ENCODE peak calls at places on chromosome 5, in nine cellular contexts. H is CD8-positive, alpha-beta T cell; R is heart right ventricle; T is tibial nerve; L is transverse colon; P is endodermal cell; N is body of pancreas; W is psoas muscle; J is ovary. Y is an unnamed sample.
A peak's percentile ranks its signal among the peaks of the same experiment; 100 is the strongest.

GRCh38 chr5:39224196-39224754 is 4.9 kb upstream of the FYB1 start:
- DNase-seq in N (no peak), H (no peak), J (no peak), T (no peak), R (no peak), L (peak; percentile 82), P (peak; percentile 74), W (peak; percentile 82), Y (no peak)

GRCh38 chr5:38193015-38193581 is 65.3 kb upstream of the EGFLAM start:
- DNase-seq in N (peak; percentile 78), T (peak; percentile 70), R (peak; percentile 66), L (peak; percentile 64), W (peak; percentile 82), P (peak; percentile 94), J (peak; percentile 77), H (peak; percentile 37), Y (peak; percentile 29)

GRCh38 chr5:115168829-115169391 is 798 bp downstream of the TRIM36 start:
- DNase-seq in R (no peak), P (peak; percentile 74), H (no peak), J (no peak), T (no peak), L (peak; percentile 27), N (no peak), W (no peak), Y (no peak)

GRCh38 chr5:132388244-132389050 is 18.9 kb downstream of the SLC22A5 start:
- DNase-seq in T (no peak), N (peak; percentile 42), H (no peak), W (no peak), P (peak; percentile 36), L (peak; percentile 30), R (peak; percentile 47), J (peak; percentile 83), Y (no peak)

GRCh38 chr5:135592312-135593045 is 13.7 kb upstream of the CXCL14 start:
- DNase-seq in T (no peak), N (no peak), H (no peak), P (no peak), J (no peak), R (no peak), W (no peak), L (no peak), Y (no peak)

GRCh38 chr5:124704594-124705284 is 41.7 kb downstream of the ZNF608 start:
- DNase-seq in T (no peak), W (no peak), N (no peak), P (no peak), J (no peak), H (no peak), R (no peak), L (no peak), Y (no peak)

GRCh38 chr5:21195145-21195544 is 1207.1 kb upstream of the CDH18 start:
- DNase-seq in N (no peak), H (no peak), P (no peak), T (no peak), R (no peak), W (no peak), L (no peak), J (no peak), Y (no peak)

GRCh38 chr5:98827161-98827560 is 53.7 kb downstream of the RGMB start:
- DNase-seq in R (no peak), N (no peak), L (no peak), H (no peak), J (no peak), W (no peak), P (no peak), T (peak; percentile 20), Y (peak; percentile 8)

GRCh38 chr5:30574761-30575160 is 618.7 kb upstream of the CDH6 start:
- DNase-seq in T (no peak), J (no peak), W (no peak), P (no peak), N (no peak), H (no peak), R (no peak), L (no peak), Y (no peak)

GRCh38 chr5:135491552-135492318 is 39.6 kb upstream of the TIFAB start:
- DNase-seq in W (no peak), N (no peak), P (peak; percentile 85), R (no peak), L (no peak), J (no peak), H (no peak), T (no peak), Y (no peak)

GRCh38 chr5:78835176-78835575 is 149.9 kb downstream of the ARSB start:
- DNase-seq in H (no peak), P (no peak), T (no peak), J (no peak), N (no peak), R (no peak), L (no peak), W (no peak), Y (no peak)

GRCh38 chr5:115685966-115686691 is 60.3 kb upstream of the TMED7 start:
- DNase-seq in J (peak; percentile 42), R (no peak), N (peak; percentile 39), T (peak; percentile 59), P (no peak), W (no peak), H (no peak), L (no peak), Y (no peak)

GRCh38 chr5:135602882-135603721 is 24.3 kb upstream of the CXCL14 start:
- DNase-seq in W (peak; percentile 64), T (no peak), N (no peak), H (no peak), L (no peak), P (peak; percentile 53), J (no peak), R (no peak), Y (no peak)

GRCh38 chr5:52707626-52708025 is 80.1 kb upstream of the ITGA1 start:
- DNase-seq in R (no peak), J (no peak), T (no peak), P (no peak), W (no peak), N (no peak), L (no peak), H (no peak), Y (no peak)

GRCh38 chr5:52706775-52707174 is 80.9 kb upstream of the ITGA1 start:
- DNase-seq in W (no peak), J (no peak), H (no peak), T (no peak), N (no peak), L (no peak), R (no peak), P (peak; percentile 45), Y (no peak)

GRCh38 chr5:52708463-52708862 is 79.3 kb upstream of the ITGA1 start:
- DNase-seq in R (no peak), W (no peak), T (no peak), P (no peak), J (no peak), L (no peak), N (no peak), H (no peak), Y (no peak)

GRCh38 chr5:52705720-52706119 is 82.0 kb upstream of the ITGA1 start:
- DNase-seq in N (no peak), T (no peak), R (no peak), L (no peak), H (no peak), W (no peak), P (no peak), J (no peak), Y (no peak)

GRCh38 chr5:52702877-52703276 is 84.8 kb upstream of the ITGA1 start:
- DNase-seq in R (no peak), W (no peak), N (no peak), H (no peak), J (no peak), L (no peak), P (no peak), T (no peak), Y (no peak)
- H3K4me3 ChIP-seq in R (no peak overlapping the region), W (no peak overlapping the region), N (no peak overlapping the region), H (no peak overlapping the region), J (no peak overlapping the region), L (no peak overlapping the region), P (no peak overlapping the region), T (no peak overlapping the region), Y (no peak overlapping the region)

DNA sequence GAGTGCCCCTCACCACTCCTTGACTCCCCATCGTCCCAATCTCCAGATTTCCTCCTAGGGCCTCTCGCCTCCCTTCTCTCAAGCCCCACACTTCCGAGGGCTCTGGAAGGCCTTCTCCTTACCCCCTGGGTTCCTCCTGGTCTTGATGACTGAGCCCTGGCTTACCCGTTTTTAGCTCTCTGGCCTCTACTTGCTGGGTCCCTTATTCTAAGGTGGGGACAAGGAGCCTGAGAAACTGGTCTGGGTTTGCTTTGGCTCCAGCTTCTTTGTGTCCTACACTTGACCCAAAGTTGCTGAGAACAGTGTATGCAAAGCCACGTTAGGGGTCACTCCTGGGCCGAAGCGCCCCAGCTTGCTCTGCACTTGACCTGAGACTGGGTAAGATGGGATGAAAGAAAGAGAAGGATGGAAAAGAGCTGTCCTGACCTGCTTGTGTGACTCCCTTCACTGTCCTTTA is 779 bp downstream of the ZNF346 start:
- DNase-seq in L (no peak), W (no peak), H (peak; percentile 4), P (no peak), R (no peak), T (no peak), N (peak; percentile 13), J (no peak), Y (no peak)
- H3K27ac ChIP-seq in L (peak overlapping the region; percentile 86), W (peak overlapping the region; percentile 78), H (peak overlapping the region; percentile 83), P (peak overlapping the region; percentile 7), R (peak overlapping the region; percentile 86), T (peak overlapping the region; percentile 69), N (peak overlapping the region; percentile 74), J (no peak overlapping the region), Y (no peak overlapping the region)

GRCh38 chr5:148882332-148882731 is 55.9 kb downstream of the ADRB2 start:
- DNase-seq in P (no peak), J (no peak), H (no peak), R (no peak), N (no peak), W (no peak), T (no peak), L (no peak), Y (no peak)

GRCh38 chr5:148880696-148881095 is 54.3 kb downstream of the ADRB2 start:
- DNase-seq in H (no peak), L (no peak), W (no peak), J (no peak), R (no peak), T (no peak), P (no peak), N (no peak), Y (no peak)

GRCh38 chr5:148875205-148875875 is 48.9 kb downstream of the ADRB2 start:
- DNase-seq in L (no peak), H (no peak), T (no peak), R (no peak), N (no peak), J (no peak), W (no peak), P (no peak), Y (no peak)

GRCh38 chr5:148884339-148885020 is 58.1 kb downstream of the ADRB2 start:
- DNase-seq in N (no peak), H (no peak), R (no peak), T (no peak), L (no peak), P (no peak), W (no peak), J (no peak), Y (no peak)

GRCh38 chr5:148880197-148880596 is 53.8 kb downstream of the ADRB2 start:
- DNase-seq in W (no peak), P (no peak), L (no peak), J (no peak), T (no peak), H (no peak), R (no peak), N (no peak), Y (no peak)
- TF ChIP-seq CTCF in W (no peak), P (no peak), L (no peak), J (no peak), T (no peak), H (no peak), R (no peak), N (no peak), Y (no peak)

GRCh38 chr5:37190592-37190991 is 58.6 kb downstream of the CPLANE1 start:
- DNase-seq in R (no peak), N (no peak), P (no peak), W (no peak), H (no peak), T (no peak), L (no peak), J (no peak), Y (no peak)
- H3K4me3 ChIP-seq in R (no peak overlapping the region), N (no peak overlapping the region), P (no peak overlapping the region), W (no peak overlapping the region), H (no peak overlapping the region), T (no peak overlapping the region), L (no peak overlapping the region), J (no peak overlapping the region), Y (no peak overlapping the region)

Y was measured in AG04450.